ENCODE peak calls at places on chromosomes 7 and 10, in nine cellular contexts. One of them, this sample, is unnamed.

GRCh38 chr10:86594535-86594934 is 59.8 kb upstream of the OPN4 start:
- DNase-seq in tibial nerve: no peak
- DNase-seq in IMR-90: peak; percentile 60
- DNase-seq in transverse colon: no peak
- DNase-seq in heart left ventricle: no peak
- DNase-seq in ovary: no peak
- DNase-seq in esophagus squamous epithelium: no peak
- DNase-seq in right lobe of liver: no peak
- DNase-seq in uterus: no peak
- DNase-seq in this sample: no peak

GRCh38 chr7:94182721-94183120 is 178.6 kb upstream of the BET1 start:
- DNase-seq in tibial nerve: no peak
- DNase-seq in IMR-90: no peak
- DNase-seq in transverse colon: no peak
- DNase-seq in heart left ventricle: no peak
- DNase-seq in ovary: no peak
- DNase-seq in esophagus squamous epithelium: no peak
- DNase-seq in right lobe of liver: no peak
- DNase-seq in uterus: no peak
- DNase-seq in this sample: no peak

GRCh38 chr10:87058171-87058570 is 36.5 kb downstream of the GLUD1 start:
- DNase-seq in tibial nerve: no peak
- DNase-seq in IMR-90: no peak
- DNase-seq in transverse colon: no peak
- DNase-seq in heart left ventricle: no peak
- DNase-seq in ovary: no peak
- DNase-seq in esophagus squamous epithelium: no peak
- DNase-seq in right lobe of liver: no peak
- DNase-seq in uterus: no peak
- DNase-seq in this sample: no peak

GRCh38 chr7:74512762-74513161 is 59.1 kb downstream of the GTF2IRD1 start:
- DNase-seq in tibial nerve: no peak
- DNase-seq in IMR-90: no peak
- DNase-seq in transverse colon: no peak
- DNase-seq in heart left ventricle: no peak
- DNase-seq in ovary: no peak
- DNase-seq in esophagus squamous epithelium: no peak
- DNase-seq in right lobe of liver: no peak
- DNase-seq in uterus: no peak
- DNase-seq in this sample: no peak

GRCh38 chr10:116831790-116832189 is 17.5 kb upstream of the ENO4 start:
- DNase-seq in tibial nerve: no peak
- DNase-seq in IMR-90: no peak
- DNase-seq in transverse colon: no peak
- DNase-seq in heart left ventricle: peak; percentile 47
- DNase-seq in ovary: no peak
- DNase-seq in esophagus squamous epithelium: no peak
- DNase-seq in right lobe of liver: no peak
- DNase-seq in uterus: no peak
- DNase-seq in this sample: peak; percentile 9

GRCh38 chr10:96610817-96611216 is 24.0 kb upstream of the TM9SF3 start:
- DNase-seq in tibial nerve: no peak
- DNase-seq in IMR-90: no peak
- DNase-seq in transverse colon: peak; percentile 76
- DNase-seq in heart left ventricle: no peak
- DNase-seq in ovary: no peak
- DNase-seq in esophagus squamous epithelium: no peak
- DNase-seq in right lobe of liver: no peak
- DNase-seq in uterus: no peak
- DNase-seq in this sample: no peak

GRCh38 chr10:2920166-2920565 is 147.2 kb upstream of the PFKP start:
- DNase-seq in tibial nerve: no peak
- DNase-seq in IMR-90: no peak
- DNase-seq in transverse colon: no peak
- DNase-seq in heart left ventricle: no peak
- DNase-seq in ovary: no peak
- DNase-seq in esophagus squamous epithelium: no peak
- DNase-seq in right lobe of liver: no peak
- DNase-seq in uterus: no peak
- DNase-seq in this sample: no peak

GRCh38 chr10:121926669-121927360 is 1.0 kb downstream of the ATE1 start:
- DNase-seq in tibial nerve: no peak
- DNase-seq in IMR-90: no peak
- DNase-seq in transverse colon: no peak
- DNase-seq in heart left ventricle: no peak
- DNase-seq in ovary: no peak
- DNase-seq in esophagus squamous epithelium: no peak
- DNase-seq in right lobe of liver: no peak
- DNase-seq in uterus: no peak
- DNase-seq in this sample: no peak

GRCh38 chr10:125060486-125060850 is 99.9 kb downstream of the CTBP2 start:
- DNase-seq in tibial nerve: no peak
- DNase-seq in IMR-90: peak; percentile 56
- DNase-seq in transverse colon: no peak
- DNase-seq in heart left ventricle: no peak
- DNase-seq in ovary: no peak
- DNase-seq in esophagus squamous epithelium: no peak
- DNase-seq in right lobe of liver: no peak
- DNase-seq in uterus: no peak
- DNase-seq in this sample: no peak

GRCh38 chr10:35516102-35516670 is 89.0 kb upstream of the GJD4 start:
- DNase-seq in tibial nerve: no peak
- DNase-seq in IMR-90: peak; percentile 7
- DNase-seq in transverse colon: no peak
- DNase-seq in heart left ventricle: no peak
- DNase-seq in ovary: no peak
- DNase-seq in esophagus squamous epithelium: no peak
- DNase-seq in right lobe of liver: no peak
- DNase-seq in uterus: no peak
- DNase-seq in this sample: no peak

GRCh38 chr10:44235363-44235762 is 149.5 kb downstream of the CXCL12 start:
- DNase-seq in tibial nerve: no peak
- DNase-seq in IMR-90: no peak
- DNase-seq in transverse colon: no peak
- DNase-seq in heart left ventricle: no peak
- DNase-seq in ovary: no peak
- DNase-seq in esophagus squamous epithelium: no peak
- DNase-seq in right lobe of liver: no peak
- DNase-seq in uterus: no peak
- DNase-seq in this sample: no peak

GRCh38 chr10:129417164-129417563 is 49.9 kb upstream of the MGMT start:
- DNase-seq in tibial nerve: no peak
- DNase-seq in IMR-90: peak; percentile 61
- DNase-seq in transverse colon: no peak
- DNase-seq in heart left ventricle: peak; percentile 49
- DNase-seq in ovary: no peak
- DNase-seq in esophagus squamous epithelium: no peak
- DNase-seq in right lobe of liver: no peak
- DNase-seq in uterus: no peak
- DNase-seq in this sample: no peak

GRCh38 chr10:126212653-126213052 is 175.6 kb downstream of the ADAM12 start:
- DNase-seq in tibial nerve: no peak
- DNase-seq in IMR-90: peak; percentile 25
- DNase-seq in transverse colon: no peak
- DNase-seq in heart left ventricle: no peak
- DNase-seq in ovary: no peak
- DNase-seq in esophagus squamous epithelium: no peak
- DNase-seq in right lobe of liver: no peak
- DNase-seq in uterus: no peak
- DNase-seq in this sample: no peak

DNA sequence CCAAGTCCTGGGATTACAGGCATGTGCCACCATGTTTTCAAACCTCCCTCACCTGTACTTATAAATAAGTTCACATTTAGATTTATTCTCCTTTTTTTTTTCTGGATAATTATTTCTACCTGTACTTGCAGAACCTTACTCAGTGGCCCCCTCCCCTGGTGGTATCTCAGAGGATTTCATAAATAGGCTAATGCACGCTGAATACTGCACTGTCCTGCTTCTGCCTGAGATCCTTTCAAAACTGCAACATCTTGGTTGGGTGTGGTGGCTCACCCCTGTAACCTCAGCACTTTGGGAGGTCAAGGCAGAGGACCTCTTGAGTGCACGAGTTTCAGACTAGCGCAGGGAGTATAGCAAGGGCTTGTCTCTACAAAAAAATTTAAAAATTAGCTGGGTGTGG is 4.6 kb upstream of the BLVRA start:
- DNase-seq in tibial nerve: no peak
- DNase-seq in IMR-90: no peak
- DNase-seq in transverse colon: no peak
- DNase-seq in heart left ventricle: no peak
- DNase-seq in ovary: no peak
- DNase-seq in esophagus squamous epithelium: no peak
- DNase-seq in right lobe of liver: no peak
- DNase-seq in uterus: no peak
- DNase-seq in this sample: no peak
- TF ChIP-seq CTCF in tibial nerve: no peak
- TF ChIP-seq CTCF in IMR-90: no peak
- TF ChIP-seq CTCF in transverse colon: no peak
- TF ChIP-seq CTCF in heart left ventricle: no peak
- TF ChIP-seq CTCF in ovary: no peak
- TF ChIP-seq CTCF in esophagus squamous epithelium: no peak
- TF ChIP-seq CTCF in right lobe of liver: no peak
- TF ChIP-seq CTCF in uterus: no peak
- TF ChIP-seq CTCF in this sample: no peak

DNA sequence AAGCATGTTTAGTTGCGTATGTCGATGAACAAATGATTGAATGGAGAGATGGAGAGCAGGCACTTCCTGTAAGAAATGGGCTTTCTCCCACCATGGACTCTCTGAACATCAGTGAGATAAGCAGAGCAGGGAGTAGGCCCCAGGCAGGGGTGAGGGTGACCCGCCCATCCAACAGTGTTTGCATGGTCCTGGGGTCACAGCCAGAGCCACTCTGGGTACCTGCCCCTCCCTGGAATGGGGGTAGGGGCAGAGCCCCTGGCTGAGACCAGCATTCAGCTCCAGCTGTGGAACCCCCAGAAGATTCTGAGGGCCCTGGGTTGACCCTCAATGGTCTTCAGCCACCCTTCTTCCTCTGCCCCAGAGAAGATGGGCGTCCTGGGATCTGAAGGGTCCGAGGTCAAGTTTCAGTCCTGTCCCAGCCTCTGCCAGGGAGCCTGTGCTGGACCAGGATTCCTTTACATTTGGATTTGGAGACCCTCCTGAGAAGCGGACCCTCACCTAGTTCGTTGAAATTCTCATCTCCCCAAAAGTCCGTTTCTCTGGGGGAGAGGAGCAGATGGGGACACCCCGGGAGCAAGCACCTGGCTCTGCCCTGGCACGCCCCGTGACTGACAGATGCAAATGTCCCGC is 2.4 kb upstream of the FGF8 start:
- DNase-seq in tibial nerve: no peak
- DNase-seq in IMR-90: no peak
- DNase-seq in transverse colon: no peak
- DNase-seq in heart left ventricle: no peak
- DNase-seq in ovary: no peak
- DNase-seq in esophagus squamous epithelium: no peak
- DNase-seq in right lobe of liver: no peak
- DNase-seq in uterus: no peak
- DNase-seq in this sample: no peak
- H3K27me3 ChIP-seq in tibial nerve: no peaks in the 10 kb centered on the region
- H3K27me3 ChIP-seq in IMR-90: peaks cover 44% of the 10 kb centered on the region
- H3K27me3 ChIP-seq in transverse colon: peaks cover 57% of the 10 kb centered on the region
- H3K27me3 ChIP-seq in heart left ventricle: peaks cover 47% of the 10 kb centered on the region
- H3K27me3 ChIP-seq in ovary: no peaks in the 10 kb centered on the region
- H3K27me3 ChIP-seq in esophagus squamous epithelium: peaks cover 30% of the 10 kb centered on the region
- H3K27me3 ChIP-seq in right lobe of liver: no peaks in the 10 kb centered on the region
- H3K27me3 ChIP-seq in uterus: peaks cover 20% of the 10 kb centered on the region
- H3K27me3 ChIP-seq in this sample: peaks cover 8% of the 10 kb centered on the region

GRCh38 chr7:114084381-114085312 is 165.8 kb upstream of the PPP1R3A start:
- DNase-seq in tibial nerve: peak; percentile 41
- DNase-seq in IMR-90: no peak
- DNase-seq in transverse colon: peak; percentile 72
- DNase-seq in heart left ventricle: peak; percentile 46
- DNase-seq in ovary: peak; percentile 70
- DNase-seq in esophagus squamous epithelium: no peak
- DNase-seq in right lobe of liver: peak; percentile 60
- DNase-seq in uterus: peak; percentile 44
- DNase-seq in this sample: no peak

GRCh38 chr7:114086906-114087651 is 168.3 kb upstream of the PPP1R3A start:
- DNase-seq in tibial nerve: peak; percentile 30
- DNase-seq in IMR-90: peak; percentile 19
- DNase-seq in transverse colon: peak; percentile 42
- DNase-seq in heart left ventricle: peak; percentile 25
- DNase-seq in ovary: peak; percentile 38
- DNase-seq in esophagus squamous epithelium: no peak
- DNase-seq in right lobe of liver: peak; percentile 34
- DNase-seq in uterus: peak; percentile 24
- DNase-seq in this sample: no peak

GRCh38 chr7:114086491-114086905 is 167.7 kb upstream of the PPP1R3A start:
- DNase-seq in tibial nerve: no peak
- DNase-seq in IMR-90: no peak
- DNase-seq in transverse colon: peak; percentile 49
- DNase-seq in heart left ventricle: peak; percentile 27
- DNase-seq in ovary: no peak
- DNase-seq in esophagus squamous epithelium: no peak
- DNase-seq in right lobe of liver: peak; percentile 55
- DNase-seq in uterus: peak; percentile 30
- DNase-seq in this sample: no peak

GRCh38 chr7:114085313-114085591 is 166.4 kb upstream of the PPP1R3A start:
- DNase-seq in tibial nerve: no peak
- DNase-seq in IMR-90: no peak
- DNase-seq in transverse colon: no peak
- DNase-seq in heart left ventricle: no peak
- DNase-seq in ovary: no peak
- DNase-seq in esophagus squamous epithelium: no peak
- DNase-seq in right lobe of liver: no peak
- DNase-seq in uterus: no peak
- DNase-seq in this sample: no peak

GRCh38 chr7:114085592-114086490 is 167.0 kb upstream of the PPP1R3A start:
- DNase-seq in tibial nerve: peak; percentile 82
- DNase-seq in IMR-90: peak; percentile 61
- DNase-seq in transverse colon: peak; percentile 90
- DNase-seq in heart left ventricle: peak; percentile 89
- DNase-seq in ovary: peak; percentile 89
- DNase-seq in esophagus squamous epithelium: no peak
- DNase-seq in right lobe of liver: peak; percentile 87
- DNase-seq in uterus: peak; percentile 79
- DNase-seq in this sample: no peak
- TF ChIP-seq POLR2A in tibial nerve: peak; percentile 54
- TF ChIP-seq POLR2A in IMR-90: no peak
- TF ChIP-seq POLR2A in transverse colon: peak; percentile 82
- TF ChIP-seq POLR2A in heart left ventricle: no peak
- TF ChIP-seq POLR2A in ovary: peak; percentile 60
- TF ChIP-seq POLR2A in esophagus squamous epithelium: peak; percentile 71
- TF ChIP-seq POLR2A in right lobe of liver: peak; percentile 34
- TF ChIP-seq POLR2A in uterus: peak; percentile 56
- TF ChIP-seq POLR2A in this sample: peak; percentile 26

DNA sequence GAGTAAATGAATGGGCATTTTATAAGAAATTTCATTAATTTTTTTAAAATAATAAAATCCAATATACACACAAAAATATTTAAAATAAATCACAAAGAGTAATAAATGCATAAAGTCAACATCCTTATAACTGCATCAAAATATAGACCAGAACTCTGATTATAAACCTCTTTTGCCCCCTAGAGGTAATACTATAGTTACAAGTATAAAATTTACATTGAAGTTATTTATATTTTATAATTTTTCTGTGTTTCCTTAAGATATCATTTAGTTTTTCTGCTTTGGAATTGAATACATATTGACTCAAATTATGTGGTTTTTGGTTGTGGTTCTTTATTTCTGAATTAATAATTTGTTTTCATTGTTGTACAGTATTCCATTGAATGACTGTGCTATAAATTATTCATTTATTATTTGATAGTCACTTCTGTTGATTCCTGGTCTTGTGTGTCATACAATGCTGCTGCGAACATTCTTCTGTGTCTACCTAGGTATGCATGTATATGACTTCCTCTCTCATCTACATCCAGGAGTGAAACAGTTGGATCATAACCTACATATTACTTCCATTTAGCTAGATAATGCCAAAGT is 673.6 kb downstream of the IPMK start:
- DNase-seq in tibial nerve: no peak
- DNase-seq in IMR-90: no peak
- DNase-seq in transverse colon: no peak
- DNase-seq in heart left ventricle: no peak
- DNase-seq in ovary: no peak
- DNase-seq in esophagus squamous epithelium: no peak
- DNase-seq in right lobe of liver: no peak
- DNase-seq in uterus: no peak
- DNase-seq in this sample: no peak
- TF ChIP-seq CTCF in tibial nerve: no peak
- TF ChIP-seq CTCF in IMR-90: no peak
- TF ChIP-seq CTCF in transverse colon: no peak
- TF ChIP-seq CTCF in heart left ventricle: no peak
- TF ChIP-seq CTCF in ovary: no peak
- TF ChIP-seq CTCF in esophagus squamous epithelium: no peak
- TF ChIP-seq CTCF in right lobe of liver: no peak
- TF ChIP-seq CTCF in uterus: no peak
- TF ChIP-seq CTCF in this sample: no peak

This sample was measured in vagina.